ENCODE peak calls at places on chromosome X, in ten cellular contexts. E is GM23248; P is astrocyte of the hippocampus; Y is kidney glomerular epithelial cell; J is stimulated activated naive B cell treated with anti-CD40 and anti-IgM and Interleukin-4, amounts not matched to agents 10 μg/mL and 1 μg/mL and 100 μg/mL, for 72 hours; K is psoas muscle; O is stimulated activated CD8-positive, alpha-beta memory T cell treated with anti-CD3 and anti-CD28 coated beads, Interleukin-7, amount 100 ng/mL, for 48 hours; I is A172; B is activated CD8-positive, alpha-beta memory T cell treated with anti-CD3 and anti-CD28 coated beads for 48 hours; W is GM04504. A is an unnamed sample.

GRCh38 chrX:10240918-10241317 is 84.1 kb downstream of the CLCN4 start:
- DNase-seq in W (peak), E (peak), J (no peak), I (peak), P (peak), Y (peak), K (no peak), O (no peak), B (no peak), A (no peak)

GRCh38 chrX:145190801-145191389 is 56.4 kb upstream of the SPANXN1 start:
- DNase-seq in J (no peak), K (no peak), O (no peak), Y (no peak), P (peak), W (no peak), I (peak), B (no peak), E (peak), A (no peak)

GRCh38 chrX:10619311-10620015 is 922 bp downstream of the MID1 start:
- DNase-seq in E (peak), B (no peak), O (no peak), J (no peak), Y (no peak), W (no peak), K (no peak), P (peak), I (peak), A (no peak)

GRCh38 chrX:120485562-120486520 is 16.7 kb upstream of the LAMP2 start:
- DNase-seq in J (peak), O (peak), E (peak), P (peak), I (peak), B (peak), Y (peak), K (peak), W (peak), A (peak)

GRCh38 chrX:123219916-123220315 is 35.8 kb downstream of the GRIA3 start:
- DNase-seq in B (no peak), I (no peak), P (peak), Y (no peak), E (peak), J (no peak), W (no peak), K (no peak), O (no peak), A (no peak)

GRCh38 chrX:51461053-51462050 is 35.0 kb downstream of the NUDT11 start:
- DNase-seq in K (no peak), I (peak), P (peak), J (no peak), W (peak), O (no peak), E (peak), Y (peak), B (no peak), A (no peak)

GRCh38 chrX:39755152-39756032 is 342.4 kb downstream of the BCOR start:
- DNase-seq in P (peak), Y (peak), E (peak), B (no peak), K (peak), I (peak), O (no peak), W (peak), J (no peak), A (peak)

GRCh38 chrX:29652484-29652883 is 562.9 kb upstream of the MAGEB2 start:
- DNase-seq in O (no peak), Y (peak), E (peak), P (peak), I (peak), J (no peak), K (no peak), B (no peak), W (peak), A (no peak)

GRCh38 chrX:24014388-24015018 is 12.5 kb downstream of the KLHL15 start:
- DNase-seq in O (peak), J (peak), K (no peak), Y (no peak), P (no peak), B (no peak), I (no peak), W (no peak), E (peak), A (no peak)

GRCh38 chrX:155751131-155751530 is 130.0 kb upstream of the VAMP7 start:
- DNase-seq in W (no peak), O (no peak), E (no peak), Y (no peak), J (no peak), I (no peak), B (no peak), P (no peak), K (no peak), A (no peak)

GRCh38 chrX:99095965-99096364 is 1314.1 kb downstream of the PCDH19 start:
- DNase-seq in E (no peak), Y (no peak), I (no peak), B (no peak), O (no peak), W (no peak), K (no peak), J (no peak), P (no peak), A (no peak)

GRCh38 chrX:100731441-100732281 is at the start of gene SYTL4:
- DNase-seq in E (peak), K (peak), J (no peak), O (no peak), I (no peak), P (peak), Y (peak), B (no peak), W (no peak), A (no peak)

GRCh38 chrX:38859602-38860001 is 58.3 kb downstream of the MID1IP1 start:
- DNase-seq in K (no peak), W (no peak), Y (no peak), I (peak), E (peak), P (peak), O (no peak), J (no peak), B (no peak), A (no peak)

GRCh38 chrX:72409993-72410392 is 104.3 kb upstream of the CITED1 start:
- DNase-seq in W (no peak), Y (no peak), K (no peak), J (no peak), I (no peak), P (no peak), O (no peak), E (no peak), B (no peak), A (no peak)

GRCh38 chrX:67574696-67575095 is 30.9 kb downstream of the AR start:
- DNase-seq in Y (no peak), K (no peak), P (no peak), B (no peak), J (no peak), I (no peak), O (no peak), E (no peak), W (no peak), A (no peak)

GRCh38 chrX:86910602-86911311 is 606.8 kb upstream of the KLHL4 start:
- DNase-seq in W (no peak), E (no peak), P (no peak), J (no peak), I (no peak), B (no peak), O (no peak), K (no peak), Y (no peak), A (no peak)

GRCh38 chrX:107628662-107629532 is 587 bp downstream of the PRPS1 start:
- DNase-seq in K (peak), W (no peak), Y (no peak), B (no peak), O (peak), J (peak), P (peak), I (peak), E (peak), A (peak)

GRCh38 chrX:9466115-9466495 is 1.2 kb downstream of the TBL1X start:
- DNase-seq in J (peak), O (no peak), W (no peak), K (peak), B (no peak), P (peak), Y (no peak), E (peak), I (no peak), A (no peak)

GRCh38 chrX:25015486-25016360 is at the start of gene ARX:
- DNase-seq in K (peak), W (no peak), E (peak), P (peak), Y (no peak), I (no peak), O (no peak), J (no peak), B (no peak), A (no peak)

GRCh38 chrX:49122499-49122898 is 1.0 kb downstream of the GPKOW start:
- DNase-seq in W (no peak), B (no peak), K (no peak), O (no peak), E (no peak), P (no peak), Y (no peak), I (no peak), J (no peak), A (no peak)

GRCh38 chrX:11465648-11466411 is 172.6 kb downstream of the AMELX start:
- DNase-seq in W (no peak), I (no peak), P (no peak), Y (no peak), K (no peak), O (no peak), E (no peak), B (no peak), J (no peak), A (no peak)

GRCh38 chrX:46673596-46673995 is 85.3 kb downstream of the SLC9A7 start:
- DNase-seq in O (no peak), E (no peak), K (no peak), B (no peak), Y (no peak), W (no peak), I (no peak), J (no peak), P (no peak), A (no peak)

GRCh38 chrX:153642313-153642654 is 4.7 kb upstream of the DUSP9 start:
- DNase-seq in P (peak), Y (no peak), J (no peak), W (no peak), O (no peak), B (no peak), E (peak), I (no peak), K (no peak), A (no peak)

GRCh38 chrX:53223955-53224859 is 800 bp downstream of the KDM5C start:
- DNase-seq in O (no peak), E (peak), W (peak), P (peak), J (no peak), K (peak), I (peak), B (peak), Y (peak), A (peak)

GRCh38 chrX:136106920-136107534 is 40.3 kb upstream of the FHL1 start:
- DNase-seq in P (no peak), W (no peak), J (no peak), E (peak), K (no peak), B (no peak), O (no peak), Y (no peak), I (no peak), A (no peak)

GRCh38 chrX:48785156-48785524 is 1.2 kb upstream of the GATA1 start:
- DNase-seq in Y (no peak), E (no peak), O (no peak), W (no peak), P (no peak), K (no peak), B (no peak), I (no peak), J (no peak), A (no peak)

GRCh38 chrX:95629737-95630136 is 1054.9 kb upstream of the DIAPH2 start:
- DNase-seq in O (no peak), B (no peak), I (no peak), P (no peak), K (no peak), J (no peak), Y (no peak), W (no peak), E (no peak), A (no peak)

GRCh38 chrX:331145-331771 is 12.7 kb upstream of the GTPBP6 start:
- DNase-seq in P (peak), Y (no peak), I (no peak), K (peak), B (no peak), O (no peak), W (no peak), J (no peak), E (peak), A (no peak)

GRCh38 chrX:74419861-74420193 is 1.5 kb upstream of the SLC16A2 start:
- DNase-seq in J (no peak), O (no peak), P (no peak), I (peak), E (peak), Y (no peak), K (no peak), B (no peak), W (no peak), A (no peak)

GRCh38 chrX:120617996-120618630 is 11.7 kb downstream of the C1GALT1C1 start:
- DNase-seq in P (no peak), I (no peak), Y (no peak), J (no peak), E (no peak), O (no peak), B (no peak), K (no peak), W (no peak), A (no peak)

GRCh38 chrX:120560405-120560841 is 339 bp downstream of the CUL4B start:
- DNase-seq in Y (peak), K (no peak), J (peak), B (peak), I (peak), P (no peak), W (no peak), O (peak), E (peak), A (peak)

GRCh38 chrX:42992199-42992943 is 214.4 kb upstream of the PPP1R2C start:
- DNase-seq in W (peak), K (no peak), J (no peak), I (peak), P (no peak), Y (no peak), E (no peak), B (no peak), O (no peak), A (no peak)

GRCh38 chrX:33607042-33607595 is 395.8 kb upstream of the DMD start:
- DNase-seq in O (no peak), E (no peak), K (peak), I (no peak), P (no peak), B (no peak), J (no peak), Y (no peak), W (no peak), A (no peak)

GRCh38 chrX:68685722-68686683 is 38.5 kb downstream of the STARD8 start:
- DNase-seq in I (no peak), E (peak), B (no peak), K (peak), P (peak), O (no peak), Y (no peak), W (no peak), J (no peak), A (no peak)

GRCh38 chrX:131677655-131678628 is 134.1 kb downstream of the OR13H1 start:
- DNase-seq in P (peak), B (peak), W (peak), O (no peak), K (no peak), I (peak), Y (no peak), E (peak), J (peak), A (peak)

GRCh38 chrX:53669258-53669657 is 17.3 kb downstream of the HUWE1 start:
- DNase-seq in Y (no peak), E (no peak), K (no peak), W (no peak), J (no peak), B (no peak), O (no peak), P (no peak), I (no peak), A (no peak)

A was measured in amniotic stem cell.